ENCODE peak calls at places on chromosomes 5 and 9, in six cellular contexts. K is colonic mucosa, V is HCT116, A is kidney, Q is lower lobe of right lung, J is iPS DF 6.9. Y is an unnamed sample.

GRCh38 chr9:37036237-37037136 is 2.4 kb upstream of the PAX5 start:
- DNase-seq in K (peak), V (no peak), J (no peak), A (peak), Q (peak), Y (peak)

GRCh38 chr5:102638912-102639652 is 116.0 kb upstream of the PAM start:
- DNase-seq in J (no peak), Q (no peak), K (no peak), V (no peak), A (no peak), Y (peak)

GRCh38 chr5:10706326-10706725 is 54.7 kb downstream of the DAP start:
- DNase-seq in J (no peak), K (no peak), Q (no peak), V (no peak), A (no peak), Y (no peak)

GRCh38 chr9:131436386-131436785 is 42.5 kb downstream of the PRRC2B start:
- DNase-seq in V (no peak), J (no peak), A (peak), Q (no peak), K (no peak), Y (no peak)

GRCh38 chr5:168128154-168128553 is 163.3 kb upstream of the WWC1 start:
- DNase-seq in J (no peak), A (no peak), Q (no peak), V (no peak), K (no peak), Y (no peak)

GRCh38 chr5:36305571-36306326 is 4.0 kb upstream of the RANBP3L start:
- DNase-seq in A (peak), K (peak), Q (peak), J (peak), V (peak), Y (peak)

GRCh38 chr5:120304653-120305052 is 159.4 kb upstream of the PRR16 start:
- DNase-seq in A (no peak), V (no peak), K (no peak), Q (no peak), J (no peak), Y (peak)

GRCh38 chr5:161027763-161028162 is 175.8 kb upstream of the ATP10B start:
- DNase-seq in A (no peak), Q (no peak), K (no peak), J (no peak), V (no peak), Y (no peak)

GRCh38 chr9:87141124-87141523 is 193.8 kb upstream of the GAS1 start:
- DNase-seq in V (no peak), Q (no peak), K (no peak), A (no peak), J (no peak), Y (no peak)

GRCh38 chr5:113264061-113264460 is 170.7 kb downstream of the TSSK1B start:
- DNase-seq in K (no peak), V (no peak), Q (no peak), J (no peak), A (no peak), Y (no peak)

GRCh38 chr5:116452774-116453368 is 121.8 kb downstream of the SEMA6A start:
- DNase-seq in Q (no peak), A (no peak), J (no peak), V (no peak), K (no peak), Y (no peak)

GRCh38 chr5:175749591-175749990 is 91.7 kb downstream of the HRH2 start:
- DNase-seq in A (peak), K (no peak), Q (no peak), J (no peak), V (no peak), Y (no peak)

GRCh38 chr5:128695791-128696520 is 157.9 kb upstream of the FBN2 start:
- DNase-seq in J (peak), A (no peak), K (no peak), Q (no peak), V (no peak), Y (no peak)

GRCh38 chr9:98484218-98484617 is 224.5 kb downstream of the GABBR2 start:
- DNase-seq in A (no peak), J (no peak), V (no peak), K (no peak), Q (no peak), Y (peak)

GRCh38 chr9:27784999-27785713 is 211.9 kb upstream of the C9orf72 start:
- DNase-seq in A (no peak), V (no peak), J (no peak), K (no peak), Q (no peak), Y (no peak)

GRCh38 chr5:36675244-36675643 is 68.8 kb downstream of the SLC1A3 start:
- DNase-seq in A (no peak), V (no peak), J (no peak), Q (no peak), K (no peak), Y (no peak)

GRCh38 chr5:180599590-180599914 is 8.3 kb upstream of the SCGB3A1 start:
- DNase-seq in V (no peak), J (no peak), Q (no peak), A (no peak), K (no peak), Y (no peak)

GRCh38 chr9:4887556-4887955 is 94.8 kb downstream of the RCL1 start:
- DNase-seq in J (no peak), A (no peak), K (no peak), Q (peak), V (no peak), Y (peak)

GRCh38 chr5:150672237-150672883 is 11.3 kb downstream of the MYOZ3 start:
- DNase-seq in J (no peak), V (no peak), Q (no peak), K (peak), A (peak), Y (no peak)

GRCh38 chr5:100643473-100643872 is 108.3 kb downstream of the FAM174A start:
- DNase-seq in Q (no peak), A (no peak), V (no peak), J (no peak), K (no peak), Y (no peak)

GRCh38 chr5:157361865-157362465 is 96.0 kb downstream of the CYFIP2 start:
- DNase-seq in J (no peak), Q (no peak), V (no peak), K (no peak), A (no peak), Y (peak)

GRCh38 chr5:55897206-55897894 is 46.2 kb downstream of the IL31RA start:
- DNase-seq in J (no peak), V (no peak), Q (no peak), K (no peak), A (no peak), Y (no peak)

GRCh38 chr5:63261695-63262094 is 683.1 kb downstream of the LRRC70 start:
- DNase-seq in A (no peak), V (no peak), J (no peak), Q (no peak), K (no peak), Y (no peak)

GRCh38 chr9:114348261-114348905 is 18.7 kb downstream of the ORM2 start:
- DNase-seq in Q (no peak), K (no peak), A (peak), J (no peak), V (no peak), Y (no peak)

GRCh38 chr5:107486489-107486888 is 184.2 kb downstream of the EFNA5 start:
- DNase-seq in A (no peak), J (no peak), V (peak), Q (no peak), K (no peak), Y (no peak)

GRCh38 chr5:54063817-54064216 is 246.6 kb downstream of the ARL15 start:
- DNase-seq in J (no peak), Q (no peak), A (no peak), K (no peak), V (no peak), Y (peak)

GRCh38 chr9:108691614-108692013 is 164.2 kb downstream of the ACTL7B start:
- DNase-seq in Q (no peak), J (no peak), K (peak), A (no peak), V (peak), Y (no peak)

GRCh38 chr5:132089363-132089762 is 15.8 kb downstream of the CSF2 start:
- DNase-seq in V (no peak), K (no peak), A (no peak), Q (no peak), J (no peak), Y (no peak)

GRCh38 chr9:113949206-113950078 is 73.3 kb downstream of the ZNF618 start:
- DNase-seq in K (peak), Q (no peak), V (no peak), J (no peak), A (no peak), Y (no peak)

GRCh38 chr5:59587489-59588337 is 305.8 kb downstream of the PDE4D start:
- DNase-seq in A (peak), V (no peak), J (peak), Q (peak), K (peak), Y (peak)

GRCh38 chr9:4873066-4873465 is 80.3 kb downstream of the RCL1 start:
- DNase-seq in V (no peak), K (no peak), A (no peak), J (no peak), Q (no peak), Y (no peak)

GRCh38 chr5:157554180-157555030 is 21.2 kb downstream of the ADAM19 start:
- DNase-seq in A (no peak), V (no peak), K (no peak), Q (no peak), J (no peak), Y (no peak)

GRCh38 chr9:115093550-115093949 is 24.4 kb downstream of the TNC start:
- DNase-seq in A (no peak), K (no peak), Q (no peak), V (no peak), J (no peak), Y (no peak)

GRCh38 chr9:34491596-34491995 is 31.2 kb downstream of the ENHO start:
- DNase-seq in V (no peak), Q (no peak), A (no peak), J (no peak), K (no peak), Y (no peak)

DNA sequence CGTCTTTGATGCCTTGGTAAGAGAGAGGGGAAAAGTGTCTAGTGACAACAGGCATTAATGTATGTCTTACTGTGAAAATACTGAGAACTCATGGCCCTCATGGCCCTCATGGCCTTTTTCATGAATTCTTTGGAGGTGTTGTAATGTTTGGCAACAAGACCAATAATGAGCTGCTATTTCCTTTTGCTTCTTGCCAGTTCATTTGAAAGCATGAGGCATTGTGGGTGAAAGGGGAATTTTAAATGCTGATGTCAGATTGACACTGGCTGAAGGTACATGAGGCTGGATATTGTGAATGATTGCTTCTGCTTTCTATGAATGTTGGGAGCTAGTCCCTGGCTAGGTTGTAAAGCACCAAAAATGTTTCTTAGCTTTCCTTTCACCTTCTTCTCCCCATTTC is 79.2 kb downstream of the DOCK2 start:
- DNase-seq in K (no peak), V (no peak), Q (no peak), A (no peak), J (no peak), Y (peak)
- H3K4me3 ChIP-seq in K (no peak), V (no peak), Q (no peak), A (no peak), J (no peak), Y (no peak)

GRCh38 chr5:133612021-133612860 is at the start of gene FSTL4:
- DNase-seq in J (no peak), A (peak), Q (peak), K (peak), V (no peak), Y (no peak)
- H3K4me3 ChIP-seq in J (peak), A (peak), Q (peak), K (peak), V (no peak), Y (no peak)

GRCh38 chr5:1490360-1490759 is 33.4 kb downstream of the LPCAT1 start:
- DNase-seq in Q (no peak), J (no peak), A (no peak), V (no peak), K (no peak), Y (no peak)
- H3K4me3 ChIP-seq in Q (no peak), J (no peak), A (no peak), V (no peak), K (no peak), Y (no peak)

GRCh38 chr9:137406085-137406773 is 16.7 kb downstream of the EXD3 start:
- DNase-seq in V (no peak), K (peak), A (peak), Q (no peak), J (no peak), Y (no peak)
- H3K4me3 ChIP-seq in V (no peak), K (peak), A (no peak), Q (peak), J (no peak), Y (no peak)

DNA sequence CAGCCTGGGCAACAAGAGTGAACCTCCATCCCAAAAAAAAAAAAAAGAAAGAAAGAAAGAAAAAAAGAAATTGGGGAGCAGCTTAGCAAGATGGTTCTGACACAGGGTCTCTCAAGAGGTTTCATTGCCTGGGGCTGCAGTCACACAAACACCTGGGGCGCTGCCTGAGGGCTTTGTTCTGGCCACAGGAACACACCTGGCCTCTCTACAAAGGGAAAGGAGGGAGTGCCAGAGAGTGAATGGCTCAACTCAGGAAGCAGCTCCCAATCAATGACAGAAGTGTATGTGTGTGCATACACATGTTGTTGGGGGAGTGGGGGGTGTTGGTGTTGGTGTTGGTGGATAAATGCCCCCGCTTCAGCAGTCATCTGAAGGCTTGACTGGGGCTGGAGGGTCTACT is 32.4 kb upstream of the CTNNA1 start:
- DNase-seq in Q (no peak), A (no peak), K (no peak), J (no peak), V (no peak), Y (no peak)
- H3K4me3 ChIP-seq in Q (no peak), A (no peak), K (no peak), J (no peak), V (no peak), Y (no peak)

GRCh38 chr9:23824241-23825142 is 1.5 kb downstream of the ELAVL2 start:
- DNase-seq in A (peak), V (no peak), J (no peak), Q (no peak), K (no peak), Y (peak)

GRCh38 chr9:23819403-23819802 is 6.6 kb downstream of the ELAVL2 start:
- DNase-seq in K (no peak), A (no peak), Q (no peak), J (no peak), V (no peak), Y (no peak)

GRCh38 chr9:23821400-23822181 is 4.4 kb downstream of the ELAVL2 start:
- DNase-seq in J (no peak), K (peak), A (peak), V (no peak), Q (no peak), Y (no peak)

GRCh38 chr9:23822331-23823169 is 3.5 kb downstream of the ELAVL2 start:
- DNase-seq in V (no peak), K (no peak), J (no peak), Q (no peak), A (no peak), Y (no peak)

GRCh38 chr9:23820731-23821399 is 5.2 kb downstream of the ELAVL2 start:
- DNase-seq in A (peak), J (no peak), Q (no peak), V (no peak), K (peak), Y (no peak)
- H3K4me3 ChIP-seq in A (no peak), J (peak), Q (peak), V (no peak), K (peak), Y (no peak)

GRCh38 chr5:142357469-142358090 is 32.8 kb upstream of the SPRY4 start:
- DNase-seq in K (no peak), Q (no peak), J (no peak), V (no peak), A (no peak), Y (peak)
- H3K4me3 ChIP-seq in K (peak), Q (peak), J (peak), V (peak), A (peak), Y (peak)

DNA sequence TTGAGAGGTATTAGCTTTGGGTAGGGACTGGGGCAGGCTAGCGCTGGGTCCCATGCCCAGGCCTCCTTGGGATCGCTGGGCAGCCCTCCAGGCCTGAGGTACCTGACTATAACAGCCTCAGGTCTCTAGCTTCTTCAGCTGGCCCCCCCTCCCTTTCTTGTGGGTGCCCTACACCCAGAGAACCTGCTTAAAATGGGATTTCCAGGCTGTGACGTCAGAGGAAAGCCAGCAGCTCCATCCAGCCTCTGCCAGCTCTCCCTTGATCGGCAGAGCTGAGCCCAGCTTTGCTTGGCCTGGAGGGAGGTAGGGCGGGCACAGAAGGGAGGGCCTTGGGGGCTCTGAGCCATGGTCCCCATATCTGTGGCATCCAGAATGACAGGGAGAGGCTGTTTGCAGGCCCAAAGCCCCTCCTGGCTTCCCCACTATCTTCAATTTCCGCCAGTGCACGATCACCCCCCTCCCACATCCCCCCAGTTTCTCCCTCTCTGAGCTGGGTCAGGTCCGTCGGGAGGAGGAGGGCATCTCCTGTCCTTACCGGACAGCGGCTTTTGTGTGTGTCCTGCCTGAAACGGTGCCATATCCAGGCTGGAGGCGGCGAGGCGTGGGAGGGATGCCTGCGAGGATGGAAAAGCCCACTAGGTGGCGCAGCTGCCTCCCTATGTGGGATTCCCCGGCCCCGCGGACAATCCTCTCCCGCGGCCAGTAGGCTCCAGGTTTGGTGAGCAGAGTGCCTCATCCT is 10.8 kb downstream of the REEP2 start:
- DNase-seq in K (peak), A (peak), J (no peak), Q (peak), V (peak), Y (peak)
- H3K4me3 ChIP-seq in K (no peak), A (no peak), J (no peak), Q (no peak), V (peak), Y (peak)

GRCh38 chr9:80059979-80060378 is 488.2 kb downstream of the TLE4 start:
- DNase-seq in K (no peak), V (no peak), J (no peak), A (no peak), Q (no peak), Y (no peak)
- H3K4me3 ChIP-seq in K (no peak), V (no peak), J (no peak), A (no peak), Q (no peak), Y (no peak)

DNA sequence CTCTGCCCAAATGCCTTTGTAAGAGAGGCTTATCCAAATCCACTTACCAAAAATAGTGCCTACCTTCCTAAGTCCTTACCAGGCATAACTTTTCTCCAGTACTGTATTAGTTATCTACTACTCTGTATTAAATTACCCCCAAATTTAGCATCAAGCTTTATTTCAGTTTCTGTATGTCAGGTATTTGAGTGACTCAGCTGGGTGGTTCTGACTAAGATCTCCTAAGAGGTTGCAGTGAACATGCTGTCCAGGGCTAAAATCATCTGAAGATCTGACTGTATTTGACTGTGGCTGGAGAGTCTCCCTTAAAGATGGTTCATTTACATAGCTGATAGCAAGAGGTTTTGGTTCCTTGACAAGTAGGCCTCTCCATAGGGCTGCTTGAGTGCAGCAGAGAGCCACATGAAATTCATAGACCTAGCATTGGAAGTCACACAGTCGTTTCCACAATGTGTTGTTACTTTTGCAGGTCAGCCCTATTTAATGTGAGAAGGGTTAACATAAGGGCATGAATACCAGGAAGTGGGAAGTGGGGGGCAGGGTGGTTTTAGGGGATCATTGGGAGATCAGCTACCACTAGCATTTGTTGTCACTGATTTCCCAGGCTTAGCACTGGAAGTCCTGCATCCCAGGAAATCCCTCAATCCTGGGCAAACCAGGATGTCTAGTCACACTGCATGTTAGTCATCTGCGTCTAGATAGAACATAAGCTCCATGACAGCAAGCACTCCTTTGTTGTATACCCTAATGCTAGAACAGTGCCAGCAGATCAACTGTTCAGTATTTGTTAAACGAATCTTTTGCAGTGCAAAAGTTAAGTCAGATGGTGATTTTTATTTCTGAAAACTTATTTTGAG is 2.0 kb upstream of the ZNF622 start:
- DNase-seq in Q (no peak), A (no peak), K (no peak), J (no peak), V (no peak), Y (peak)
- H3K4me3 ChIP-seq in Q (no peak), A (no peak), K (no peak), J (no peak), V (no peak), Y (no peak)